ENCODE peak calls at places on chromosome 3, in six cellular contexts. Z, O, P, W, V and M are unnamed samples.

GRCh38 chr3:43755511-43756200 is 64.9 kb downstream of the ABHD5 start:
- DNase-seq in Z (no peak), V (no peak), W (no peak), O (no peak), P (no peak), M (no peak)

GRCh38 chr3:127722928-127723603 is 50.3 kb downstream of the ABTB1 start:
- DNase-seq in P (no peak), V (no peak), Z (no peak), O (no peak), W (no peak), M (no peak)

GRCh38 chr3:128863560-128863959 is 15.9 kb upstream of the ACAD9 start:
- DNase-seq in Z (no peak), W (peak; percentile 54), P (no peak), O (no peak), V (no peak), M (no peak)

GRCh38 chr3:80606073-80606472 is 838.3 kb upstream of the ROBO1 start:
- DNase-seq in V (no peak), Z (no peak), O (no peak), W (no peak), P (no peak), M (no peak)

GRCh38 chr3:37645801-37646380 is 215.8 kb upstream of the CTDSPL start:
- DNase-seq in O (no peak), Z (no peak), V (no peak), W (no peak), P (no peak), M (peak; percentile 62)

GRCh38 chr3:169666501-169667379 is 3.2 kb upstream of the MECOM start:
- DNase-seq in V (peak; percentile 93), O (no peak), P (no peak), W (peak; percentile 60), Z (no peak), M (no peak)

GRCh38 chr3:117600666-117601065 is 891.1 kb downstream of the TUSC7 start:
- DNase-seq in V (no peak), Z (no peak), P (no peak), O (no peak), W (no peak), M (no peak)

GRCh38 chr3:140153736-140154135 is 218.8 kb downstream of the CLSTN2 start:
- DNase-seq in Z (no peak), V (no peak), P (no peak), W (no peak), O (no peak), M (no peak)

GRCh38 chr3:197522881-197523342 is 32.9 kb downstream of the BDH1 start:
- DNase-seq in Z (no peak), V (no peak), O (no peak), P (no peak), W (no peak), M (no peak)

GRCh38 chr3:105842449-105842848 is 26.4 kb downstream of the CBLB start:
- DNase-seq in V (no peak), P (no peak), W (no peak), O (no peak), Z (no peak), M (no peak)

GRCh38 chr3:111761309-111761795 is 97.7 kb upstream of the PHLDB2 start:
- DNase-seq in V (no peak), O (peak; percentile 73), Z (no peak), P (no peak), W (no peak), M (no peak)

GRCh38 chr3:78580691-78581090 is 1187.1 kb downstream of the ROBO1 start:
- DNase-seq in Z (no peak), O (no peak), V (no peak), P (no peak), W (no peak), M (no peak)

GRCh38 chr3:42658091-42658770 is 4.7 kb downstream of the ZBTB47 start:
- DNase-seq in W (peak; percentile 43), Z (no peak), O (no peak), P (no peak), V (no peak), M (no peak)

GRCh38 chr3:152113992-152114651 is 154.6 kb upstream of the MBNL1 start:
- DNase-seq in V (no peak), O (peak; percentile 23), P (no peak), Z (no peak), W (no peak), M (no peak)

GRCh38 chr3:152109038-152109437 is 159.7 kb upstream of the MBNL1 start:
- DNase-seq in V (no peak), W (no peak), Z (no peak), P (no peak), O (no peak), M (no peak)

GRCh38 chr3:152113413-152113812 is 155.3 kb upstream of the MBNL1 start:
- DNase-seq in V (no peak), W (no peak), O (no peak), Z (no peak), P (no peak), M (no peak)
- H3K27ac ChIP-seq in V (no peak overlapping the region), W (no peak overlapping the region), O (no peak overlapping the region), Z (no peak overlapping the region), P (no peak overlapping the region), M (no peak overlapping the region)

GRCh38 chr3:118931996-118932395 is 102.7 kb downstream of the IGSF11 start:
- DNase-seq in Z (no peak), V (no peak), W (no peak), P (no peak), O (no peak), M (no peak)
- H3K27ac ChIP-seq in Z (no peak overlapping the region), V (no peak overlapping the region), W (no peak overlapping the region), P (no peak overlapping the region), O (no peak overlapping the region), M (no peak overlapping the region)

DNA sequence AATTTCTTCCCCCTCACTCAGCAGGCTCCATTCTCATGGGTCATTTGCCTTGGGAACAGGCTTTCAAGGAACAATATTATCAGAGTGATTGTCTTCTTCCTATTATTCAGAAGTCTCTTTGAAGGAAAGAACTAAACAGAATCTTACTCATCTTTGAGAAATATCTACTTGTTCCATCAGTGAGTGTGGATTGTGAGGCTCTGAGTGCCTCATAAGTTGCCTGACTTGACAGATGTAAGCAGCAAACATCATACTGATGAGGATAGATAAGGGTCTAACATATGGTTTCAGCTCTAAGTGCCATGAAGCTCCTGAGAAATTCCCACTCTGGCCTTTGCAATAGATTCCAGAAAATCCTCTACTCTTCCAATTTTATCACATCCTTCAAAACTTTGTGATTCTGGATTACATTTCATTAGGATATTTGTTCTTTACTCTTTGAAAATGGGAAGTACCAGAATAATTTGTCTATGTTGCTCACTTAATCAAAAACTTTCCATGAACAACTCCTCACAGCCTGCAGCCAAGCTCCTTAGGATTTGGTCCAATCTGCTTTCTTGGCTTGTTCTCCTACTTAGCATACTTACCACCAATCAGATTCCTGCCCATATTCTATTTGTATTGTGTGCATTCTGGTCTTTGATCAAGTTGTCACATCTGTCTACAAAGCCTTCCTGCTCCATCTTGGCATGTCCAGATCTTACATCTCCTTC is 120.1 kb downstream of the RPL22L1 start:
- DNase-seq in W (no peak), Z (no peak), O (no peak), P (no peak), V (no peak), M (no peak)
- H3K27ac ChIP-seq in W (no peak overlapping the region), Z (no peak overlapping the region), O (peak overlapping the region; percentile 83), P (no peak overlapping the region), V (no peak overlapping the region), M (no peak overlapping the region)

GRCh38 chr3:8937064-8938020 is 25.9 kb downstream of the RAD18 start:
- DNase-seq in Z (no peak), O (peak; percentile 88), V (no peak), W (no peak), P (no peak), M (no peak)
- H3K27ac ChIP-seq in Z (no peak overlapping the region), O (peak overlapping the region; percentile 84), V (peak overlapping the region; percentile 48), W (no peak overlapping the region), P (no peak overlapping the region), M (peak overlapping the region; percentile 66)

GRCh38 chr3:15309662-15310335 is 22.6 kb downstream of the SH3BP5 start:
- DNase-seq in O (no peak), W (no peak), V (no peak), P (peak; percentile 45), Z (no peak), M (no peak)
- H3K27ac ChIP-seq in O (peak overlapping the region; percentile 82), W (no peak overlapping the region), V (no peak overlapping the region), P (peak overlapping the region; percentile 62), Z (peak overlapping the region; percentile 76), M (peak overlapping the region; percentile 23)

GRCh38 chr3:187964759-187965158 is 189.2 kb upstream of the LPP start:
- DNase-seq in W (no peak), Z (no peak), O (peak; percentile 48), P (no peak), V (no peak), M (no peak)
- H3K27ac ChIP-seq in W (no peak overlapping the region), Z (no peak overlapping the region), O (no peak overlapping the region), P (peak overlapping the region; percentile 8), V (no peak overlapping the region), M (peak overlapping the region; percentile 85)

DNA sequence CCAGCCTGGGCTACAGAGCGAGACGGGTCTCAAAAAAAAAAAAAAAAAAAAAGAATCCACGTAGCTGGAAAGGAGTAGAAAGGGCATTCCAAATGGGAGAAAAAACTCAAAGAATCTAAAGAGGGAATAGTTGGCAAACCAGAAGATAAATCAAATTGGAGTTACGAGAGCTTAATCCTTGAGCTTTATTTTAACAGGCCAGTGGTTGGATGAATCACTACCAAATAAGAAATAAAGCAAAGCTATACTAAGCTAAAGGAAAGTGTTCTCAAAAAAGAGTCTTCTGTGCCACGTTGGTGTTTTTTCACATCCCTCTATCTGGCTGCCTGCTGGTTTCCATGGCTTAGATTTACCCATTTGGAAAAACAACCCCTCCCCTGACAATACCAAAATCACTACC is 14.0 kb downstream of the VGLL4 start:
- DNase-seq in O (no peak), W (no peak), V (no peak), Z (no peak), P (no peak), M (no peak)
- H3K27ac ChIP-seq in O (no peak overlapping the region), W (no peak overlapping the region), V (no peak overlapping the region), Z (no peak overlapping the region), P (no peak overlapping the region), M (peak overlapping the region; percentile 46)

GRCh38 chr3:188956839-188957489 is 214.8 kb upstream of the TPRG1 start:
- DNase-seq in Z (no peak), V (no peak), P (no peak), W (no peak), O (peak; percentile 47), M (no peak)

GRCh38 chr3:188959013-188959412 is 212.8 kb upstream of the TPRG1 start:
- DNase-seq in P (no peak), W (no peak), O (no peak), V (no peak), Z (no peak), M (no peak)

GRCh38 chr3:188964957-188965356 is 206.8 kb upstream of the TPRG1 start:
- DNase-seq in Z (no peak), V (no peak), P (no peak), W (no peak), O (no peak), M (no peak)

GRCh38 chr3:188962253-188963247 is 209.2 kb upstream of the TPRG1 start:
- DNase-seq in P (no peak), V (no peak), W (no peak), Z (no peak), O (no peak), M (no peak)
- H3K27ac ChIP-seq in P (no peak overlapping the region), V (no peak overlapping the region), W (no peak overlapping the region), Z (no peak overlapping the region), O (no peak overlapping the region), M (no peak overlapping the region)